ENCODE peak calls at places on chromosomes 12 and 14, in nine cellular contexts. W, U, R, O, X, D, Y, L and M are unnamed samples.

GRCh38 chr12:13537623-13538022 is 341.1 kb downstream of the EMP1 start:
- DNase-seq in W (no peak), U (no peak), R (no peak), O (no peak), X (no peak), D (no peak), Y (no peak), L (no peak), M (no peak)

GRCh38 chr12:87661770-87662402 is 367.3 kb downstream of the C12orf50 start:
- DNase-seq in W (no peak), U (no peak), R (no peak), O (no peak), X (no peak), D (no peak), Y (no peak), L (no peak), M (no peak)

GRCh38 chr12:101455685-101456084 is 19.5 kb upstream of the SPIC start:
- DNase-seq in W (no peak), U (no peak), R (no peak), O (no peak), X (no peak), D (no peak), Y (no peak), L (no peak), M (no peak)

GRCh38 chr14:96852823-96853422 is 55.7 kb downstream of the VRK1 start:
- DNase-seq in W (no peak), U (no peak), R (peak), O (no peak), X (no peak), D (peak), Y (no peak), L (peak), M (peak)

GRCh38 chr14:94485944-94486841 is 10.2 kb upstream of the SERPINA9 start:
- DNase-seq in W (no peak), U (peak), R (peak), O (peak), X (peak), D (peak), Y (no peak), L (peak), M (peak)

GRCh38 chr12:2641209-2641608 is 153.6 kb upstream of the FKBP4 start:
- DNase-seq in W (no peak), U (no peak), R (peak), O (peak), X (peak), D (no peak), Y (no peak), L (no peak), M (peak)

GRCh38 chr12:3083949-3084348 is 6.8 kb downstream of the TSPAN9 start:
- DNase-seq in W (no peak), U (no peak), R (no peak), O (no peak), X (no peak), D (no peak), Y (no peak), L (no peak), M (peak)

GRCh38 chr12:112116232-112117060 is 7.9 kb upstream of the NAA25 start:
- DNase-seq in W (peak), U (peak), R (peak), O (peak), X (peak), D (no peak), Y (no peak), L (peak), M (peak)

GRCh38 chr12:97142737-97143450 is 235.8 kb downstream of the NEDD1 start:
- DNase-seq in W (no peak), U (no peak), R (peak), O (no peak), X (no peak), D (no peak), Y (no peak), L (no peak), M (no peak)

GRCh38 chr14:21653331-21653885 is at the start of gene OR4E2:
- DNase-seq in W (no peak), U (no peak), R (no peak), O (no peak), X (no peak), D (no peak), Y (no peak), L (no peak), M (no peak)

GRCh38 chr12:643478-644292 is 19.6 kb downstream of the NINJ2 start:
- DNase-seq in W (no peak), U (peak), R (no peak), O (no peak), X (peak), D (no peak), Y (no peak), L (no peak), M (no peak)

GRCh38 chr12:46459881-46460545 is 87.4 kb upstream of the SLC38A2 start:
- DNase-seq in W (no peak), U (peak), R (no peak), O (no peak), X (peak), D (no peak), Y (no peak), L (no peak), M (no peak)

GRCh38 chr12:114415525-114415868 is 9.6 kb upstream of the TBX5 start:
- DNase-seq in W (no peak), U (no peak), R (no peak), O (no peak), X (no peak), D (no peak), Y (no peak), L (no peak), M (no peak)

GRCh38 chr14:100575266-100575995 is 11.8 kb downstream of the BEGAIN start:
- DNase-seq in W (no peak), U (no peak), R (no peak), O (peak), X (no peak), D (no peak), Y (no peak), L (no peak), M (no peak)

GRCh38 chr12:64653123-64653522 is 42.8 kb downstream of the RASSF3 start:
- DNase-seq in W (no peak), U (no peak), R (no peak), O (no peak), X (no peak), D (no peak), Y (no peak), L (no peak), M (no peak)

GRCh38 chr14:81401420-81402122 is 1.4 kb upstream of the STON2 start:
- DNase-seq in W (no peak), U (no peak), R (peak), O (no peak), X (no peak), D (peak), Y (peak), L (no peak), M (peak)

GRCh38 chr12:3427956-3428355 is 63.0 kb upstream of the PRMT8 start:
- DNase-seq in W (no peak), U (no peak), R (no peak), O (no peak), X (no peak), D (no peak), Y (no peak), L (no peak), M (no peak)

GRCh38 chr12:45909041-45909713 is 81.2 kb downstream of the SCAF11 start:
- DNase-seq in W (no peak), U (no peak), R (peak), O (no peak), X (no peak), D (no peak), Y (no peak), L (no peak), M (no peak)

GRCh38 chr12:57242329-57242690 is 8.7 kb downstream of the STAC3 start:
- DNase-seq in W (no peak), U (peak), R (no peak), O (no peak), X (peak), D (no peak), Y (no peak), L (no peak), M (no peak)

GRCh38 chr14:74014299-74014698 is 4.8 kb downstream of the ENTPD5 start:
- DNase-seq in W (no peak), U (no peak), R (no peak), O (no peak), X (no peak), D (no peak), Y (no peak), L (no peak), M (peak)

GRCh38 chr12:85057370-85057963 is 21.3 kb downstream of the LRRIQ1 start:
- DNase-seq in W (no peak), U (no peak), R (peak), O (no peak), X (peak), D (peak), Y (peak), L (no peak), M (peak)

GRCh38 chr12:53495903-53496751 is 3.1 kb downstream of the MAP3K12 start:
- DNase-seq in W (peak), U (no peak), R (peak), O (peak), X (peak), D (no peak), Y (no peak), L (no peak), M (peak)

GRCh38 chr14:43411841-43412240 is 1095.2 kb downstream of the FSCB start:
- DNase-seq in W (no peak), U (no peak), R (no peak), O (no peak), X (no peak), D (no peak), Y (no peak), L (no peak), M (peak)

GRCh38 chr12:18294889-18295288 is 33.6 kb downstream of the PIK3C2G start:
- DNase-seq in W (no peak), U (no peak), R (no peak), O (no peak), X (no peak), D (no peak), Y (no peak), L (no peak), M (no peak)

GRCh38 chr12:77845831-77846230 is 15.1 kb downstream of the NAV3 start:
- DNase-seq in W (no peak), U (no peak), R (peak), O (no peak), X (no peak), D (no peak), Y (peak), L (no peak), M (peak)

GRCh38 chr12:87728936-87729593 is 300.1 kb downstream of the C12orf50 start:
- DNase-seq in W (no peak), U (no peak), R (peak), O (no peak), X (no peak), D (no peak), Y (no peak), L (no peak), M (no peak)